ENCODE peak calls at places on chromosome 5, in ten cellular contexts. One of them, this sample, is unnamed.

GRCh38 chr5:68373050-68373449 is 157.5 kb downstream of the PIK3R1 start:
- DNase-seq in activated gamma-delta T cell treated with Interleukin-2 at 50 U/mL for 16 hours: no peak
- DNase-seq in AG08395: no peak
- DNase-seq in cardiac muscle cell: no peak
- DNase-seq in NCI-H774: no peak
- DNase-seq in dorsolateral prefrontal cortex: no peak
- DNase-seq in D341Med: no peak
- DNase-seq in right atrium auricular region: no peak
- DNase-seq in stimulated activated CD4-positive, alpha-beta T cell treated with anti-CD3 and anti-CD28 coated beads, Interleukin-1b, Interleukin-23, amount 100 ng/mL, for 1 hour: no peak
- DNase-seq in ELF-1: no peak
- DNase-seq in this sample: no peak

GRCh38 chr5:144209421-144209820 is 38.7 kb downstream of the KCTD16 start:
- DNase-seq in dorsolateral prefrontal cortex: no peak
- DNase-seq in NCI-H774: no peak
- DNase-seq in activated gamma-delta T cell treated with Interleukin-2 at 50 U/mL for 16 hours: no peak
- DNase-seq in AG08395: no peak
- DNase-seq in D341Med: no peak
- DNase-seq in right atrium auricular region: no peak
- DNase-seq in ELF-1: no peak
- DNase-seq in stimulated activated CD4-positive, alpha-beta T cell treated with anti-CD3 and anti-CD28 coated beads, Interleukin-1b, Interleukin-23, amount 100 ng/mL, for 1 hour: no peak
- DNase-seq in cardiac muscle cell: no peak
- DNase-seq in this sample: peak

GRCh38 chr5:132840896-132841818 is 10.7 kb upstream of the SHROOM1 start:
- DNase-seq in stimulated activated CD4-positive, alpha-beta T cell treated with anti-CD3 and anti-CD28 coated beads, Interleukin-1b, Interleukin-23, amount 100 ng/mL, for 1 hour: no peak
- DNase-seq in NCI-H774: no peak
- DNase-seq in activated gamma-delta T cell treated with Interleukin-2 at 50 U/mL for 16 hours: no peak
- DNase-seq in AG08395: no peak
- DNase-seq in D341Med: no peak
- DNase-seq in cardiac muscle cell: no peak
- DNase-seq in dorsolateral prefrontal cortex: no peak
- DNase-seq in right atrium auricular region: no peak
- DNase-seq in ELF-1: no peak
- DNase-seq in this sample: no peak

GRCh38 chr5:98651715-98652114 is 121.7 kb upstream of the RGMB start:
- DNase-seq in ELF-1: no peak
- DNase-seq in cardiac muscle cell: no peak
- DNase-seq in D341Med: no peak
- DNase-seq in NCI-H774: no peak
- DNase-seq in activated gamma-delta T cell treated with Interleukin-2 at 50 U/mL for 16 hours: no peak
- DNase-seq in stimulated activated CD4-positive, alpha-beta T cell treated with anti-CD3 and anti-CD28 coated beads, Interleukin-1b, Interleukin-23, amount 100 ng/mL, for 1 hour: no peak
- DNase-seq in dorsolateral prefrontal cortex: no peak
- DNase-seq in right atrium auricular region: no peak
- DNase-seq in AG08395: no peak
- DNase-seq in this sample: no peak

GRCh38 chr5:173645437-173645807 is 29.0 kb upstream of the BOD1 start:
- DNase-seq in activated gamma-delta T cell treated with Interleukin-2 at 50 U/mL for 16 hours: no peak
- DNase-seq in stimulated activated CD4-positive, alpha-beta T cell treated with anti-CD3 and anti-CD28 coated beads, Interleukin-1b, Interleukin-23, amount 100 ng/mL, for 1 hour: no peak
- DNase-seq in D341Med: no peak
- DNase-seq in dorsolateral prefrontal cortex: no peak
- DNase-seq in right atrium auricular region: no peak
- DNase-seq in ELF-1: peak
- DNase-seq in AG08395: peak
- DNase-seq in NCI-H774: no peak
- DNase-seq in cardiac muscle cell: peak
- DNase-seq in this sample: no peak

GRCh38 chr5:150245111-150245789 is 44.3 kb downstream of the CAMK2A start:
- DNase-seq in dorsolateral prefrontal cortex: no peak
- DNase-seq in right atrium auricular region: peak
- DNase-seq in cardiac muscle cell: peak
- DNase-seq in ELF-1: peak
- DNase-seq in NCI-H774: no peak
- DNase-seq in D341Med: no peak
- DNase-seq in activated gamma-delta T cell treated with Interleukin-2 at 50 U/mL for 16 hours: no peak
- DNase-seq in AG08395: peak
- DNase-seq in stimulated activated CD4-positive, alpha-beta T cell treated with anti-CD3 and anti-CD28 coated beads, Interleukin-1b, Interleukin-23, amount 100 ng/mL, for 1 hour: no peak
- DNase-seq in this sample: no peak

GRCh38 chr5:62779010-62779422 is 200.4 kb downstream of the LRRC70 start:
- DNase-seq in dorsolateral prefrontal cortex: no peak
- DNase-seq in D341Med: peak
- DNase-seq in NCI-H774: peak
- DNase-seq in right atrium auricular region: no peak
- DNase-seq in ELF-1: peak
- DNase-seq in AG08395: peak
- DNase-seq in cardiac muscle cell: peak
- DNase-seq in stimulated activated CD4-positive, alpha-beta T cell treated with anti-CD3 and anti-CD28 coated beads, Interleukin-1b, Interleukin-23, amount 100 ng/mL, for 1 hour: no peak
- DNase-seq in activated gamma-delta T cell treated with Interleukin-2 at 50 U/mL for 16 hours: no peak
- DNase-seq in this sample: peak

GRCh38 chr5:174935854-174936474 is 211.6 kb downstream of the MSX2 start:
- DNase-seq in AG08395: peak
- DNase-seq in cardiac muscle cell: peak
- DNase-seq in ELF-1: peak
- DNase-seq in dorsolateral prefrontal cortex: peak
- DNase-seq in stimulated activated CD4-positive, alpha-beta T cell treated with anti-CD3 and anti-CD28 coated beads, Interleukin-1b, Interleukin-23, amount 100 ng/mL, for 1 hour: peak
- DNase-seq in D341Med: peak
- DNase-seq in activated gamma-delta T cell treated with Interleukin-2 at 50 U/mL for 16 hours: peak
- DNase-seq in right atrium auricular region: no peak
- DNase-seq in NCI-H774: peak
- DNase-seq in this sample: peak

GRCh38 chr5:73623060-73623459 is 2.9 kb upstream of the ARHGEF28 start:
- DNase-seq in cardiac muscle cell: no peak
- DNase-seq in activated gamma-delta T cell treated with Interleukin-2 at 50 U/mL for 16 hours: no peak
- DNase-seq in right atrium auricular region: no peak
- DNase-seq in NCI-H774: no peak
- DNase-seq in dorsolateral prefrontal cortex: no peak
- DNase-seq in stimulated activated CD4-positive, alpha-beta T cell treated with anti-CD3 and anti-CD28 coated beads, Interleukin-1b, Interleukin-23, amount 100 ng/mL, for 1 hour: no peak
- DNase-seq in AG08395: no peak
- DNase-seq in ELF-1: no peak
- DNase-seq in D341Med: no peak
- DNase-seq in this sample: no peak

GRCh38 chr5:72463499-72464052 is 43.6 kb downstream of the ZNF366 start:
- DNase-seq in stimulated activated CD4-positive, alpha-beta T cell treated with anti-CD3 and anti-CD28 coated beads, Interleukin-1b, Interleukin-23, amount 100 ng/mL, for 1 hour: no peak
- DNase-seq in dorsolateral prefrontal cortex: no peak
- DNase-seq in cardiac muscle cell: no peak
- DNase-seq in D341Med: no peak
- DNase-seq in right atrium auricular region: no peak
- DNase-seq in AG08395: no peak
- DNase-seq in NCI-H774: no peak
- DNase-seq in ELF-1: no peak
- DNase-seq in activated gamma-delta T cell treated with Interleukin-2 at 50 U/mL for 16 hours: no peak
- DNase-seq in this sample: peak

GRCh38 chr5:65059681-65060598 is 291.2 kb downstream of the CWC27 start:
- DNase-seq in AG08395: no peak
- DNase-seq in NCI-H774: no peak
- DNase-seq in cardiac muscle cell: no peak
- DNase-seq in activated gamma-delta T cell treated with Interleukin-2 at 50 U/mL for 16 hours: no peak
- DNase-seq in ELF-1: no peak
- DNase-seq in right atrium auricular region: no peak
- DNase-seq in dorsolateral prefrontal cortex: no peak
- DNase-seq in D341Med: no peak
- DNase-seq in stimulated activated CD4-positive, alpha-beta T cell treated with anti-CD3 and anti-CD28 coated beads, Interleukin-1b, Interleukin-23, amount 100 ng/mL, for 1 hour: no peak
- DNase-seq in this sample: no peak

GRCh38 chr5:124461857-124462423 is 284.5 kb downstream of the ZNF608 start:
- DNase-seq in stimulated activated CD4-positive, alpha-beta T cell treated with anti-CD3 and anti-CD28 coated beads, Interleukin-1b, Interleukin-23, amount 100 ng/mL, for 1 hour: no peak
- DNase-seq in AG08395: no peak
- DNase-seq in D341Med: no peak
- DNase-seq in cardiac muscle cell: no peak
- DNase-seq in dorsolateral prefrontal cortex: no peak
- DNase-seq in right atrium auricular region: no peak
- DNase-seq in activated gamma-delta T cell treated with Interleukin-2 at 50 U/mL for 16 hours: no peak
- DNase-seq in ELF-1: no peak
- DNase-seq in NCI-H774: peak
- DNase-seq in this sample: peak

GRCh38 chr5:77301447-77301878 is 91.0 kb downstream of the PDE8B start:
- DNase-seq in dorsolateral prefrontal cortex: no peak
- DNase-seq in right atrium auricular region: no peak
- DNase-seq in ELF-1: no peak
- DNase-seq in AG08395: peak
- DNase-seq in activated gamma-delta T cell treated with Interleukin-2 at 50 U/mL for 16 hours: no peak
- DNase-seq in stimulated activated CD4-positive, alpha-beta T cell treated with anti-CD3 and anti-CD28 coated beads, Interleukin-1b, Interleukin-23, amount 100 ng/mL, for 1 hour: no peak
- DNase-seq in NCI-H774: no peak
- DNase-seq in cardiac muscle cell: no peak
- DNase-seq in D341Med: no peak
- DNase-seq in this sample: no peak

GRCh38 chr5:124403281-124403680 is 343.2 kb downstream of the ZNF608 start:
- DNase-seq in NCI-H774: no peak
- DNase-seq in activated gamma-delta T cell treated with Interleukin-2 at 50 U/mL for 16 hours: no peak
- DNase-seq in AG08395: no peak
- DNase-seq in cardiac muscle cell: no peak
- DNase-seq in ELF-1: no peak
- DNase-seq in stimulated activated CD4-positive, alpha-beta T cell treated with anti-CD3 and anti-CD28 coated beads, Interleukin-1b, Interleukin-23, amount 100 ng/mL, for 1 hour: no peak
- DNase-seq in D341Med: no peak
- DNase-seq in dorsolateral prefrontal cortex: no peak
- DNase-seq in right atrium auricular region: no peak
- DNase-seq in this sample: no peak

GRCh38 chr5:3837544-3837943 is 241.9 kb downstream of the IRX1 start:
- DNase-seq in stimulated activated CD4-positive, alpha-beta T cell treated with anti-CD3 and anti-CD28 coated beads, Interleukin-1b, Interleukin-23, amount 100 ng/mL, for 1 hour: no peak
- DNase-seq in AG08395: no peak
- DNase-seq in right atrium auricular region: no peak
- DNase-seq in D341Med: no peak
- DNase-seq in dorsolateral prefrontal cortex: no peak
- DNase-seq in NCI-H774: no peak
- DNase-seq in cardiac muscle cell: no peak
- DNase-seq in ELF-1: no peak
- DNase-seq in activated gamma-delta T cell treated with Interleukin-2 at 50 U/mL for 16 hours: no peak
- DNase-seq in this sample: no peak

GRCh38 chr5:173618927-173619519 is 2.6 kb upstream of the BOD1 start:
- DNase-seq in NCI-H774: peak
- DNase-seq in AG08395: peak
- DNase-seq in right atrium auricular region: no peak
- DNase-seq in activated gamma-delta T cell treated with Interleukin-2 at 50 U/mL for 16 hours: peak
- DNase-seq in dorsolateral prefrontal cortex: no peak
- DNase-seq in D341Med: peak
- DNase-seq in stimulated activated CD4-positive, alpha-beta T cell treated with anti-CD3 and anti-CD28 coated beads, Interleukin-1b, Interleukin-23, amount 100 ng/mL, for 1 hour: no peak
- DNase-seq in ELF-1: no peak
- DNase-seq in cardiac muscle cell: peak
- DNase-seq in this sample: peak

GRCh38 chr5:1006656-1007071 is 1.9 kb upstream of the NKD2 start:
- DNase-seq in stimulated activated CD4-positive, alpha-beta T cell treated with anti-CD3 and anti-CD28 coated beads, Interleukin-1b, Interleukin-23, amount 100 ng/mL, for 1 hour: no peak
- DNase-seq in dorsolateral prefrontal cortex: no peak
- DNase-seq in right atrium auricular region: peak
- DNase-seq in ELF-1: no peak
- DNase-seq in D341Med: no peak
- DNase-seq in activated gamma-delta T cell treated with Interleukin-2 at 50 U/mL for 16 hours: no peak
- DNase-seq in NCI-H774: no peak
- DNase-seq in AG08395: no peak
- DNase-seq in cardiac muscle cell: no peak
- DNase-seq in this sample: no peak

GRCh38 chr5:67404261-67405100 is 207.9 kb upstream of the CD180 start:
- DNase-seq in NCI-H774: no peak
- DNase-seq in activated gamma-delta T cell treated with Interleukin-2 at 50 U/mL for 16 hours: no peak
- DNase-seq in stimulated activated CD4-positive, alpha-beta T cell treated with anti-CD3 and anti-CD28 coated beads, Interleukin-1b, Interleukin-23, amount 100 ng/mL, for 1 hour: no peak
- DNase-seq in right atrium auricular region: no peak
- DNase-seq in dorsolateral prefrontal cortex: no peak
- DNase-seq in AG08395: no peak
- DNase-seq in D341Med: no peak
- DNase-seq in ELF-1: no peak
- DNase-seq in cardiac muscle cell: no peak
- DNase-seq in this sample: no peak

GRCh38 chr5:140916325-140916724 is 9.8 kb upstream of the PCDHAC1 start:
- DNase-seq in D341Med: no peak
- DNase-seq in NCI-H774: no peak
- DNase-seq in cardiac muscle cell: no peak
- DNase-seq in right atrium auricular region: no peak
- DNase-seq in dorsolateral prefrontal cortex: no peak
- DNase-seq in AG08395: no peak
- DNase-seq in stimulated activated CD4-positive, alpha-beta T cell treated with anti-CD3 and anti-CD28 coated beads, Interleukin-1b, Interleukin-23, amount 100 ng/mL, for 1 hour: no peak
- DNase-seq in activated gamma-delta T cell treated with Interleukin-2 at 50 U/mL for 16 hours: no peak
- DNase-seq in ELF-1: no peak
- DNase-seq in this sample: no peak

GRCh38 chr5:142246263-142246662 is 78.6 kb downstream of the SPRY4 start:
- DNase-seq in D341Med: no peak
- DNase-seq in activated gamma-delta T cell treated with Interleukin-2 at 50 U/mL for 16 hours: no peak
- DNase-seq in right atrium auricular region: peak
- DNase-seq in cardiac muscle cell: no peak
- DNase-seq in dorsolateral prefrontal cortex: no peak
- DNase-seq in AG08395: peak
- DNase-seq in NCI-H774: no peak
- DNase-seq in stimulated activated CD4-positive, alpha-beta T cell treated with anti-CD3 and anti-CD28 coated beads, Interleukin-1b, Interleukin-23, amount 100 ng/mL, for 1 hour: no peak
- DNase-seq in ELF-1: no peak
- DNase-seq in this sample: no peak

GRCh38 chr5:20307391-20307790 is 319.4 kb upstream of the CDH18 start:
- DNase-seq in right atrium auricular region: no peak
- DNase-seq in cardiac muscle cell: no peak
- DNase-seq in ELF-1: no peak
- DNase-seq in AG08395: no peak
- DNase-seq in activated gamma-delta T cell treated with Interleukin-2 at 50 U/mL for 16 hours: no peak
- DNase-seq in stimulated activated CD4-positive, alpha-beta T cell treated with anti-CD3 and anti-CD28 coated beads, Interleukin-1b, Interleukin-23, amount 100 ng/mL, for 1 hour: no peak
- DNase-seq in dorsolateral prefrontal cortex: no peak
- DNase-seq in NCI-H774: no peak
- DNase-seq in D341Med: no peak
- DNase-seq in this sample: no peak

GRCh38 chr5:169020102-169020501 is 280.8 kb downstream of the SLIT3 start:
- DNase-seq in cardiac muscle cell: peak
- DNase-seq in D341Med: no peak
- DNase-seq in activated gamma-delta T cell treated with Interleukin-2 at 50 U/mL for 16 hours: no peak
- DNase-seq in AG08395: peak
- DNase-seq in ELF-1: no peak
- DNase-seq in right atrium auricular region: no peak
- DNase-seq in stimulated activated CD4-positive, alpha-beta T cell treated with anti-CD3 and anti-CD28 coated beads, Interleukin-1b, Interleukin-23, amount 100 ng/mL, for 1 hour: no peak
- DNase-seq in NCI-H774: no peak
- DNase-seq in dorsolateral prefrontal cortex: no peak
- DNase-seq in this sample: peak

GRCh38 chr5:113122053-113122452 is 145.5 kb downstream of the DCP2 start:
- DNase-seq in cardiac muscle cell: no peak
- DNase-seq in ELF-1: no peak
- DNase-seq in AG08395: peak
- DNase-seq in right atrium auricular region: peak
- DNase-seq in NCI-H774: no peak
- DNase-seq in dorsolateral prefrontal cortex: no peak
- DNase-seq in activated gamma-delta T cell treated with Interleukin-2 at 50 U/mL for 16 hours: no peak
- DNase-seq in stimulated activated CD4-positive, alpha-beta T cell treated with anti-CD3 and anti-CD28 coated beads, Interleukin-1b, Interleukin-23, amount 100 ng/mL, for 1 hour: no peak
- DNase-seq in D341Med: no peak
- DNase-seq in this sample: no peak

GRCh38 chr5:95667678-95668077 is 15.1 kb downstream of the SPATA9 start:
- DNase-seq in AG08395: no peak
- DNase-seq in right atrium auricular region: no peak
- DNase-seq in cardiac muscle cell: no peak
- DNase-seq in D341Med: no peak
- DNase-seq in activated gamma-delta T cell treated with Interleukin-2 at 50 U/mL for 16 hours: no peak
- DNase-seq in dorsolateral prefrontal cortex: no peak
- DNase-seq in NCI-H774: no peak
- DNase-seq in ELF-1: no peak
- DNase-seq in stimulated activated CD4-positive, alpha-beta T cell treated with anti-CD3 and anti-CD28 coated beads, Interleukin-1b, Interleukin-23, amount 100 ng/mL, for 1 hour: no peak
- DNase-seq in this sample: no peak

GRCh38 chr5:106435185-106435584 is 1235.6 kb downstream of the EFNA5 start:
- DNase-seq in stimulated activated CD4-positive, alpha-beta T cell treated with anti-CD3 and anti-CD28 coated beads, Interleukin-1b, Interleukin-23, amount 100 ng/mL, for 1 hour: no peak
- DNase-seq in cardiac muscle cell: no peak
- DNase-seq in ELF-1: no peak
- DNase-seq in NCI-H774: no peak
- DNase-seq in AG08395: no peak
- DNase-seq in D341Med: no peak
- DNase-seq in dorsolateral prefrontal cortex: no peak
- DNase-seq in activated gamma-delta T cell treated with Interleukin-2 at 50 U/mL for 16 hours: no peak
- DNase-seq in right atrium auricular region: no peak
- DNase-seq in this sample: no peak

GRCh38 chr5:55151923-55152842 is 7.8 kb upstream of the GPX8 start:
- DNase-seq in cardiac muscle cell: no peak
- DNase-seq in right atrium auricular region: no peak
- DNase-seq in NCI-H774: peak
- DNase-seq in stimulated activated CD4-positive, alpha-beta T cell treated with anti-CD3 and anti-CD28 coated beads, Interleukin-1b, Interleukin-23, amount 100 ng/mL, for 1 hour: no peak
- DNase-seq in dorsolateral prefrontal cortex: no peak
- DNase-seq in AG08395: no peak
- DNase-seq in ELF-1: no peak
- DNase-seq in D341Med: no peak
- DNase-seq in activated gamma-delta T cell treated with Interleukin-2 at 50 U/mL for 16 hours: no peak
- DNase-seq in this sample: no peak

GRCh38 chr5:89204766-89205165 is 321.8 kb upstream of the MEF2C start:
- DNase-seq in D341Med: no peak
- DNase-seq in right atrium auricular region: no peak
- DNase-seq in cardiac muscle cell: no peak
- DNase-seq in activated gamma-delta T cell treated with Interleukin-2 at 50 U/mL for 16 hours: no peak
- DNase-seq in ELF-1: no peak
- DNase-seq in stimulated activated CD4-positive, alpha-beta T cell treated with anti-CD3 and anti-CD28 coated beads, Interleukin-1b, Interleukin-23, amount 100 ng/mL, for 1 hour: no peak
- DNase-seq in dorsolateral prefrontal cortex: no peak
- DNase-seq in NCI-H774: no peak
- DNase-seq in AG08395: no peak
- DNase-seq in this sample: no peak